ENCODE peak calls at places on chromosomes 6 and 20, in four cellular contexts. S is A549, U is Calu3, J is fibroblast of the aortic adventitia. D is an unnamed sample.

GRCh38 chr6:28161410-28162079 is 19.9 kb downstream of the ZKSCAN8 start:
- DNase-seq in S (peak; percentile 44), U (peak; percentile 56), J (peak; percentile 59), D (peak; percentile 71)

GRCh38 chr20:64101731-64102621 is 5.4 kb downstream of the NPBWR2 start:
- DNase-seq in S (peak; percentile 41), U (peak; percentile 80), J (no peak), D (no peak)

GRCh38 chr20:3739054-3739925 is 6.8 kb downstream of the HSPA12B start:
- DNase-seq in S (no peak), U (no peak), J (no peak), D (no peak)

GRCh38 chr6:14804444-14805210 is 441.2 kb upstream of the JARID2 start:
- DNase-seq in S (no peak), U (peak; percentile 65), J (peak; percentile 94), D (no peak)

GRCh38 chr6:34875292-34876213 is 12.3 kb downstream of the TAF11 start:
- DNase-seq in S (no peak), U (no peak), J (no peak), D (no peak)

GRCh38 chr6:119278625-119279024 is 70.9 kb downstream of the MAN1A1 start:
- DNase-seq in S (no peak), U (no peak), J (no peak), D (no peak)

GRCh38 chr6:56292505-56293181 is 45.3 kb upstream of the COL21A1 start:
- DNase-seq in S (peak; percentile 67), U (peak; percentile 49), J (peak; percentile 86), D (peak; percentile 13)

GRCh38 chr20:23111307-23111943 is 25.3 kb upstream of the CD93 start:
- DNase-seq in S (no peak), U (no peak), J (no peak), D (no peak)

GRCh38 chr6:89836637-89837222 is 7.0 kb downstream of the CASP8AP2 start:
- DNase-seq in S (no peak), U (no peak), J (no peak), D (no peak)

GRCh38 chr6:169101981-169102380 is 151.7 kb downstream of the THBS2 start:
- DNase-seq in S (no peak), U (no peak), J (peak; percentile 63), D (no peak)

GRCh38 chr6:155171109-155171746 is 92.6 kb upstream of the CLDN20 start:
- DNase-seq in S (peak; percentile 67), U (peak; percentile 65), J (peak; percentile 93), D (peak; percentile 11)

GRCh38 chr6:131597448-131597847 is 24.4 kb downstream of the ARG1 start:
- DNase-seq in S (no peak), U (no peak), J (no peak), D (no peak)

GRCh38 chr6:67131827-67132226 is 1424.8 kb upstream of the EYS start:
- DNase-seq in S (no peak), U (no peak), J (peak; percentile 32), D (no peak)

GRCh38 chr20:34431168-34431567 is 68.1 kb downstream of the ITCH start:
- DNase-seq in S (no peak), U (no peak), J (no peak), D (no peak)

GRCh38 chr6:116801971-116802370 is 26.9 kb downstream of the GPRC6A start:
- DNase-seq in S (no peak), U (no peak), J (no peak), D (no peak)

GRCh38 chr6:48071833-48072232 is 39.2 kb downstream of the PTCHD4 start:
- DNase-seq in S (no peak), U (no peak), J (no peak), D (no peak)

GRCh38 chr6:119880840-119881239 is 531.3 kb upstream of the MAN1A1 start:
- DNase-seq in S (no peak), U (no peak), J (no peak), D (no peak)

GRCh38 chr6:150282806-150283205 is 86.0 kb upstream of the IYD start:
- DNase-seq in S (no peak), U (no peak), J (peak; percentile 60), D (no peak)

GRCh38 chr6:112177081-112177480 is 77.3 kb downstream of the LAMA4 start:
- DNase-seq in S (no peak), U (no peak), J (no peak), D (no peak)

GRCh38 chr6:3943373-3943772 is 94.2 kb downstream of the FAM50B start:
- DNase-seq in S (no peak), U (no peak), J (peak; percentile 39), D (no peak)

GRCh38 chr6:41503841-41504525 is 42.2 kb upstream of the FOXP4 start:
- DNase-seq in S (peak; percentile 21), U (no peak), J (peak; percentile 66), D (peak; percentile 42)